ENCODE peak calls at places on chromosomes 7 and 10, in ten cellular contexts. One of them, this sample, is unnamed.

GRCh38 chr7:68176974-68177373 is 1180.3 kb downstream of the TYW1 start:
- DNase-seq in A549: peak; percentile 84
- DNase-seq in adrenal gland: peak; percentile 54
- DNase-seq in BE2C: peak; percentile 70
- DNase-seq in heart right ventricle: peak; percentile 52
- DNase-seq in colonic mucosa: peak; percentile 17
- DNase-seq in sigmoid colon: no peak
- DNase-seq in ascending aorta: no peak
- DNase-seq in cardiac fibroblast: peak; percentile 66
- DNase-seq in stomach: peak; percentile 31
- DNase-seq in this sample: peak; percentile 19

GRCh38 chr7:50211306-50212015 is 93.1 kb upstream of the IKZF1 start:
- DNase-seq in A549: no peak
- DNase-seq in adrenal gland: no peak
- DNase-seq in BE2C: no peak
- DNase-seq in heart right ventricle: no peak
- DNase-seq in colonic mucosa: no peak
- DNase-seq in sigmoid colon: no peak
- DNase-seq in ascending aorta: no peak
- DNase-seq in cardiac fibroblast: no peak
- DNase-seq in stomach: no peak
- DNase-seq in this sample: no peak

GRCh38 chr10:9824546-9825164 is 1193.0 kb upstream of the CELF2 start:
- DNase-seq in A549: no peak
- DNase-seq in adrenal gland: no peak
- DNase-seq in BE2C: no peak
- DNase-seq in heart right ventricle: no peak
- DNase-seq in colonic mucosa: no peak
- DNase-seq in sigmoid colon: no peak
- DNase-seq in ascending aorta: no peak
- DNase-seq in cardiac fibroblast: no peak
- DNase-seq in stomach: peak; percentile 50
- DNase-seq in this sample: no peak

GRCh38 chr10:11142809-11143208 is 125.1 kb downstream of the CELF2 start:
- DNase-seq in A549: no peak
- DNase-seq in adrenal gland: no peak
- DNase-seq in BE2C: no peak
- DNase-seq in heart right ventricle: no peak
- DNase-seq in colonic mucosa: no peak
- DNase-seq in sigmoid colon: no peak
- DNase-seq in ascending aorta: no peak
- DNase-seq in cardiac fibroblast: no peak
- DNase-seq in stomach: no peak
- DNase-seq in this sample: no peak

GRCh38 chr7:7254908-7255307 is 72.6 kb downstream of the C1GALT1 start:
- DNase-seq in A549: no peak
- DNase-seq in adrenal gland: no peak
- DNase-seq in BE2C: no peak
- DNase-seq in heart right ventricle: no peak
- DNase-seq in colonic mucosa: no peak
- DNase-seq in sigmoid colon: no peak
- DNase-seq in ascending aorta: no peak
- DNase-seq in cardiac fibroblast: no peak
- DNase-seq in stomach: no peak
- DNase-seq in this sample: no peak

GRCh38 chr7:66503036-66503370 is 125.7 kb upstream of the KCTD7 start:
- DNase-seq in A549: no peak
- DNase-seq in adrenal gland: no peak
- DNase-seq in BE2C: no peak
- DNase-seq in heart right ventricle: no peak
- DNase-seq in colonic mucosa: no peak
- DNase-seq in sigmoid colon: peak; percentile 52
- DNase-seq in ascending aorta: no peak
- DNase-seq in cardiac fibroblast: no peak
- DNase-seq in stomach: no peak
- DNase-seq in this sample: peak; percentile 13

GRCh38 chr10:13891542-13892431 is 305.0 kb downstream of the PRPF18 start:
- DNase-seq in A549: no peak
- DNase-seq in adrenal gland: no peak
- DNase-seq in BE2C: no peak
- DNase-seq in heart right ventricle: no peak
- DNase-seq in colonic mucosa: no peak
- DNase-seq in sigmoid colon: no peak
- DNase-seq in ascending aorta: peak; percentile 70
- DNase-seq in cardiac fibroblast: peak; percentile 33
- DNase-seq in stomach: no peak
- DNase-seq in this sample: peak; percentile 36

GRCh38 chr10:36182059-36182654 is 540.1 kb upstream of the FZD8 start:
- DNase-seq in A549: peak; percentile 26
- DNase-seq in adrenal gland: no peak
- DNase-seq in BE2C: no peak
- DNase-seq in heart right ventricle: no peak
- DNase-seq in colonic mucosa: no peak
- DNase-seq in sigmoid colon: no peak
- DNase-seq in ascending aorta: no peak
- DNase-seq in cardiac fibroblast: peak; percentile 77
- DNase-seq in stomach: no peak
- DNase-seq in this sample: no peak

GRCh38 chr7:98518159-98518947 is 98.7 kb upstream of the NPTX2 start:
- DNase-seq in A549: no peak
- DNase-seq in adrenal gland: no peak
- DNase-seq in BE2C: no peak
- DNase-seq in heart right ventricle: no peak
- DNase-seq in colonic mucosa: no peak
- DNase-seq in sigmoid colon: peak; percentile 33
- DNase-seq in ascending aorta: no peak
- DNase-seq in cardiac fibroblast: peak; percentile 26
- DNase-seq in stomach: no peak
- DNase-seq in this sample: no peak

GRCh38 chr7:146235210-146235609 is 118.6 kb downstream of the CNTNAP2 start:
- DNase-seq in A549: no peak
- DNase-seq in adrenal gland: no peak
- DNase-seq in BE2C: no peak
- DNase-seq in heart right ventricle: no peak
- DNase-seq in colonic mucosa: no peak
- DNase-seq in sigmoid colon: no peak
- DNase-seq in ascending aorta: no peak
- DNase-seq in cardiac fibroblast: no peak
- DNase-seq in stomach: no peak
- DNase-seq in this sample: no peak

GRCh38 chr7:151990567-151990966 is 34.3 kb downstream of the GALNTL5 start:
- DNase-seq in A549: peak; percentile 12
- DNase-seq in adrenal gland: no peak
- DNase-seq in BE2C: no peak
- DNase-seq in heart right ventricle: no peak
- DNase-seq in colonic mucosa: no peak
- DNase-seq in sigmoid colon: no peak
- DNase-seq in ascending aorta: no peak
- DNase-seq in cardiac fibroblast: peak; percentile 15
- DNase-seq in stomach: no peak
- DNase-seq in this sample: no peak

GRCh38 chr7:84200859-84201258 is 6.3 kb upstream of the SEMA3A start:
- DNase-seq in A549: no peak
- DNase-seq in adrenal gland: no peak
- DNase-seq in BE2C: no peak
- DNase-seq in heart right ventricle: no peak
- DNase-seq in colonic mucosa: no peak
- DNase-seq in sigmoid colon: no peak
- DNase-seq in ascending aorta: no peak
- DNase-seq in cardiac fibroblast: no peak
- DNase-seq in stomach: no peak
- DNase-seq in this sample: no peak

GRCh38 chr10:128569546-128569945 is 443.3 kb upstream of the MKI67 start:
- DNase-seq in A549: no peak
- DNase-seq in adrenal gland: no peak
- DNase-seq in BE2C: no peak
- DNase-seq in heart right ventricle: no peak
- DNase-seq in colonic mucosa: no peak
- DNase-seq in sigmoid colon: no peak
- DNase-seq in ascending aorta: peak; percentile 44
- DNase-seq in cardiac fibroblast: no peak
- DNase-seq in stomach: no peak
- DNase-seq in this sample: no peak

GRCh38 chr10:121813211-121813812 is 114.5 kb downstream of the ATE1 start:
- DNase-seq in A549: peak; percentile 13
- DNase-seq in adrenal gland: no peak
- DNase-seq in BE2C: no peak
- DNase-seq in heart right ventricle: no peak
- DNase-seq in colonic mucosa: no peak
- DNase-seq in sigmoid colon: no peak
- DNase-seq in ascending aorta: no peak
- DNase-seq in cardiac fibroblast: peak; percentile 31
- DNase-seq in stomach: no peak
- DNase-seq in this sample: no peak

GRCh38 chr10:103542764-103543616 is 49.5 kb downstream of the NEURL1 start:
- DNase-seq in A549: peak; percentile 48
- DNase-seq in adrenal gland: peak; percentile 57
- DNase-seq in BE2C: peak; percentile 89
- DNase-seq in heart right ventricle: peak; percentile 50
- DNase-seq in colonic mucosa: peak; percentile 55
- DNase-seq in sigmoid colon: no peak
- DNase-seq in ascending aorta: peak; percentile 62
- DNase-seq in cardiac fibroblast: peak; percentile 69
- DNase-seq in stomach: peak; percentile 40
- DNase-seq in this sample: peak; percentile 50

DNA sequence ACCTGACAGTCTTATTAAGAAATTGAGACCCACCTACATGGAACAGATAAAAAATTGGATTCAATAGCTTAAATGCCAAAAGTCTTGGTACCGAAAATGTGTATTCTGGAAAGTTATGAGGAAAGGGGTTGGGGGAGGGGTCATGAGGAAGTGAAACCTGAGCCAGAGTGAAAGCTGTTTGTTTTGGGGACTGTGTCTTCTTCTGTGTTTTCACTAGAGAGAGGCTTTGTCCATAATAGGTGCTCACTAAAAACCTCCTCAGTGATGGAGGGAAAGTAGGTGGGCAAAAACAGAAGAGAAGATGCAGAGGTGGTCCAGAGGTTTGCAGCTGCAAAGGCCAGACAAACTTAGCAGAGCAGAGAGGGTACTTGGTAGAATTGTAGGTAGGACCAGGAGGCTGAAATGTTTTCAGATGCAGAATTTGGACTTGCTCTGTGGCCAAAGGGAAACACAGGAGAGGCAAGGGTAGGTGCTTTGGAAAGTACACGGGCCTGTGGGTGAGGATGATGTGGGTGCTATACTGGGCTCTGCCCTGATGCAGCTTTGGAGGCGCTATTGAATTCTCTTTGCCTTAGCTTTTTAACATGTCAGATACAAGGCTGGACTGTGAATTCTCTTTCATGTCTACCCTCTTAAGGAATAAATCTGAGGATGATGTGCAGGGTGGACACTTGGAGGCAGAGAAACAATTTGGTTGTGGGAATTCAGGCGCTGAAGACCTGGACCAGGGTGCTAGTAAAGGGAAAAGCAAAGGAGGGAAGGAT is 254.6 kb downstream of the PTEN start:
- DNase-seq in A549: peak; percentile 28
- DNase-seq in adrenal gland: no peak
- DNase-seq in BE2C: peak; percentile 10
- DNase-seq in heart right ventricle: no peak
- DNase-seq in colonic mucosa: no peak
- DNase-seq in sigmoid colon: no peak
- DNase-seq in ascending aorta: no peak
- DNase-seq in cardiac fibroblast: no peak
- DNase-seq in stomach: no peak
- DNase-seq in this sample: no peak
- TF ChIP-seq CTCF in A549: no peak
- TF ChIP-seq CTCF in adrenal gland: peak; percentile 13
- TF ChIP-seq CTCF in BE2C: peak; percentile 47
- TF ChIP-seq CTCF in heart right ventricle: no peak
- TF ChIP-seq CTCF in colonic mucosa: no peak
- TF ChIP-seq CTCF in sigmoid colon: no peak
- TF ChIP-seq CTCF in ascending aorta: no peak
- TF ChIP-seq CTCF in cardiac fibroblast: peak; percentile 18
- TF ChIP-seq CTCF in stomach: no peak
- TF ChIP-seq CTCF in this sample: peak; percentile 14

GRCh38 chr10:75910032-75910431 is 478.6 kb downstream of the LRMDA start:
- DNase-seq in A549: peak; percentile 19
- DNase-seq in adrenal gland: no peak
- DNase-seq in BE2C: no peak
- DNase-seq in heart right ventricle: no peak
- DNase-seq in colonic mucosa: no peak
- DNase-seq in sigmoid colon: no peak
- DNase-seq in ascending aorta: no peak
- DNase-seq in cardiac fibroblast: peak; percentile 65
- DNase-seq in stomach: no peak
- DNase-seq in this sample: no peak
- TF ChIP-seq CTCF in A549: peak; percentile 60
- TF ChIP-seq CTCF in adrenal gland: peak; percentile 59
- TF ChIP-seq CTCF in BE2C: peak; percentile 44
- TF ChIP-seq CTCF in heart right ventricle: peak; percentile 59
- TF ChIP-seq CTCF in colonic mucosa: peak; percentile 21
- TF ChIP-seq CTCF in sigmoid colon: peak; percentile 62
- TF ChIP-seq CTCF in ascending aorta: peak; percentile 65
- TF ChIP-seq CTCF in cardiac fibroblast: peak; percentile 51
- TF ChIP-seq CTCF in stomach: peak; percentile 33
- TF ChIP-seq CTCF in this sample: no peak

GRCh38 chr7:144513332-144513731 is 109.8 kb upstream of the NOBOX start:
- DNase-seq in A549: peak; percentile 31
- DNase-seq in adrenal gland: peak; percentile 23
- DNase-seq in BE2C: no peak
- DNase-seq in heart right ventricle: no peak
- DNase-seq in colonic mucosa: no peak
- DNase-seq in sigmoid colon: no peak
- DNase-seq in ascending aorta: no peak
- DNase-seq in cardiac fibroblast: peak; percentile 52
- DNase-seq in stomach: no peak
- DNase-seq in this sample: no peak
- TF ChIP-seq CTCF in A549: peak; percentile 22
- TF ChIP-seq CTCF in adrenal gland: peak; percentile 45
- TF ChIP-seq CTCF in BE2C: no peak
- TF ChIP-seq CTCF in heart right ventricle: peak; percentile 45
- TF ChIP-seq CTCF in colonic mucosa: no peak
- TF ChIP-seq CTCF in sigmoid colon: peak; percentile 29
- TF ChIP-seq CTCF in ascending aorta: no peak
- TF ChIP-seq CTCF in cardiac fibroblast: peak; percentile 37
- TF ChIP-seq CTCF in stomach: no peak
- TF ChIP-seq CTCF in this sample: peak; percentile 41

GRCh38 chr7:148535227-148535626 is 55.3 kb upstream of the C7orf33 start:
- DNase-seq in A549: peak; percentile 11
- DNase-seq in adrenal gland: no peak
- DNase-seq in BE2C: no peak
- DNase-seq in heart right ventricle: no peak
- DNase-seq in colonic mucosa: no peak
- DNase-seq in sigmoid colon: peak; percentile 66
- DNase-seq in ascending aorta: peak; percentile 60
- DNase-seq in cardiac fibroblast: peak; percentile 51
- DNase-seq in stomach: no peak
- DNase-seq in this sample: peak; percentile 17
- TF ChIP-seq CTCF in A549: no peak
- TF ChIP-seq CTCF in adrenal gland: no peak
- TF ChIP-seq CTCF in BE2C: no peak
- TF ChIP-seq CTCF in heart right ventricle: no peak
- TF ChIP-seq CTCF in colonic mucosa: no peak
- TF ChIP-seq CTCF in sigmoid colon: no peak
- TF ChIP-seq CTCF in ascending aorta: no peak
- TF ChIP-seq CTCF in cardiac fibroblast: no peak
- TF ChIP-seq CTCF in stomach: no peak
- TF ChIP-seq CTCF in this sample: peak; percentile 32